ENCODE peak calls at places on chromosomes 12 and 14, in five cellular contexts. Z is PC-3, G is fibroblast of lung, L is OCI-LY7, E is IMR-90. Y is an unnamed sample.
A peak's percentile ranks its signal among the peaks of the same experiment; 100 is the strongest.

GRCh38 chr12:124248862-124249825 is 45.7 kb upstream of the RFLNA start:
- DNase-seq in Z (no peak), G (peak; percentile 56), L (no peak), E (no peak), Y (no peak)

GRCh38 chr14:80699861-80700260 is 241.7 kb downstream of the CEP128 start:
- DNase-seq in Z (no peak), G (no peak), L (no peak), E (no peak), Y (no peak)

GRCh38 chr12:6532051-6532926 is 2.0 kb upstream of the GAPDH start:
- DNase-seq in Z (peak; percentile 94), G (peak; percentile 97), L (peak; percentile 52), E (peak; percentile 99), Y (peak; percentile 95)

GRCh38 chr12:26740991-26741390 is 92.0 kb downstream of the ITPR2 start:
- DNase-seq in Z (no peak), G (no peak), L (no peak), E (no peak), Y (no peak)

GRCh38 chr12:114683709-114684097 is 272 bp downstream of the TBX3 start:
- DNase-seq in Z (no peak), G (no peak), L (no peak), E (no peak), Y (no peak)

GRCh38 chr14:36508418-36509051 is 11.5 kb downstream of the NKX2-1 start:
- DNase-seq in Z (no peak), G (no peak), L (no peak), E (no peak), Y (no peak)

GRCh38 chr14:38481939-38482678 is 226.2 kb upstream of the CLEC14A start:
- DNase-seq in Z (peak; percentile 66), G (peak; percentile 77), L (no peak), E (peak; percentile 70), Y (no peak)

GRCh38 chr12:75389706-75390105 is 1.2 kb upstream of the GLIPR1L2 start:
- DNase-seq in Z (no peak), G (peak; percentile 11), L (no peak), E (no peak), Y (no peak)

GRCh38 chr14:73424453-73424852 is 33.9 kb downstream of the NUMB start:
- DNase-seq in Z (no peak), G (no peak), L (peak; percentile 48), E (peak; percentile 36), Y (no peak)

GRCh38 chr14:58862421-58862820 is 224.7 kb downstream of the DACT1 start:
- DNase-seq in Z (no peak), G (no peak), L (no peak), E (no peak), Y (no peak)

GRCh38 chr12:112217647-112218046 is 92.3 kb downstream of the TRAFD1 start:
- DNase-seq in Z (no peak), G (no peak), L (no peak), E (no peak), Y (no peak)

GRCh38 chr12:54398995-54399793 is 14.7 kb upstream of the ZNF385A start:
- DNase-seq in Z (peak; percentile 92), G (peak; percentile 84), L (peak; percentile 76), E (peak; percentile 78), Y (peak; percentile 72)

GRCh38 chr12:9911708-9912107 is 20.5 kb downstream of the CLEC2A start:
- DNase-seq in Z (no peak), G (no peak), L (no peak), E (no peak), Y (no peak)

GRCh38 chr12:67091204-67091603 is 178.0 kb upstream of the CAND1 start:
- DNase-seq in Z (no peak), G (no peak), L (no peak), E (no peak), Y (peak; percentile 73)

GRCh38 chr12:6612247-6612646 is 5.1 kb upstream of the CHD4 start:
- DNase-seq in Z (no peak), G (no peak), L (peak; percentile 69), E (no peak), Y (no peak)

GRCh38 chr12:56224954-56225353 is 812 bp downstream of the NABP2 start:
- DNase-seq in Z (no peak), G (no peak), L (no peak), E (no peak), Y (no peak)
- H3K27ac ChIP-seq in Z (no peak overlapping the region), G (peak overlapping the region; percentile 68), L (no peak overlapping the region), E (peak overlapping the region; percentile 57), Y (no peak overlapping the region)

DNA sequence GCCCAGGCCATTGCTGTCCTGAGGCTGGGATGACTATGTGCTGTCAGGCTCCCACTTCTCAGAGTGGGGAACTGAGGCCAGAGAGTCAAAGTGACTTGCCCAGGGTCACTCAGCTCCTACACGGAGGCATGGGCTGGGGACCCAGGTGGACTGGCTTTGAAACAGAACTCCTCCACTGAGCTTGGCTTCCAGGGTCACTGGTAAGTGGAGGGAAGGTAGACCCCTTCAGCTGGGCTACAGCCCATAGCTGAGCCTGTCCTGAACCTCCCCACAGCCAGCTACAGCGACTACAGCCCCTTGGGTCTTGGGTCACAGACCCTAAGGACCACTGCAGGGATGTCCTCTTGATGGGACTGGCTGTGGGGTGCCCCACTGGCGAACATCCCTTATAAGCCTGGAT is 40.3 kb upstream of the TRAF3 start:
- DNase-seq in Z (no peak), G (no peak), L (no peak), E (no peak), Y (no peak)
- H4K20me1 ChIP-seq in Z (no peaks in the 10 kb centered on the region), G (no peaks in the 10 kb centered on the region), L (no peaks in the 10 kb centered on the region), E (no peaks in the 10 kb centered on the region), Y (no peaks in the 10 kb centered on the region)

DNA sequence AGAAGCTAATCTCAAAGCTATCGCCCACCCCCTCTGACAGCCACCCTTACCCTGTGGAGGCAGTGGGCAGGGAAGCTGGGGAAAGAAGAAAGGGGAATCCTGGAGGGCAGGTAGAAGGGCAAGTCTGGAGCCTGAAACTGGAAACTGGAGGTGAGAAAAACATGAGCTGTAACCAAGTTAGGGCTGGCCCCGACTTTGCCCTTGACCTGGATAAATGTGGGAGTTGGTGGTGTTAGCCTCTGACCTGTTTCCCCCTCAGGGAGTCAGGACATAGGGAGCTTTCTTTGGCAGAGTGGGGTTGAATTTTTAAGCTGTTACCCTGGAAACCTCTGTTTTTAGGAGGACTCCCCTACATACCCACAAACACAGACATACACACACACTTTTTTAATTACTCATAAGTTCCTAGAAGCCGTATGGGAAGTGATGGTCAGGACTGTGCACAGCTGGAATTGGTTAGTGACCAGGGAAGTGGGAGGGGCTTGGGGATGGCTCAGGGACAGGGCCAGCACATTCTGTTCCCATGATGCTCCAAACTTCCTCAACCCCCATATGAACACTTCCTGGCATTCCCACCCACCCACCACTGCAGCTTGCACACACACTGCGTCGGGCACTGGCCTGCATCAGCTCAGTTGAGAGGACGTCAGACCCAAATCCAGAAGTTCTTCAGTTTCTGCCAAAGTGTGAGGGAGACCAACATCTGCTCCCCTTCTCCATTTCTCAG is 5.0 kb upstream of the MMP19 start:
- DNase-seq in Z (peak; percentile 23), G (peak; percentile 100), L (no peak), E (peak; percentile 100), Y (peak; percentile 91)
- H3K4me3 ChIP-seq in Z (no peak overlapping the region), G (peak overlapping the region; percentile 36), L (no peak overlapping the region), E (no peak overlapping the region), Y (no peak overlapping the region)

DNA sequence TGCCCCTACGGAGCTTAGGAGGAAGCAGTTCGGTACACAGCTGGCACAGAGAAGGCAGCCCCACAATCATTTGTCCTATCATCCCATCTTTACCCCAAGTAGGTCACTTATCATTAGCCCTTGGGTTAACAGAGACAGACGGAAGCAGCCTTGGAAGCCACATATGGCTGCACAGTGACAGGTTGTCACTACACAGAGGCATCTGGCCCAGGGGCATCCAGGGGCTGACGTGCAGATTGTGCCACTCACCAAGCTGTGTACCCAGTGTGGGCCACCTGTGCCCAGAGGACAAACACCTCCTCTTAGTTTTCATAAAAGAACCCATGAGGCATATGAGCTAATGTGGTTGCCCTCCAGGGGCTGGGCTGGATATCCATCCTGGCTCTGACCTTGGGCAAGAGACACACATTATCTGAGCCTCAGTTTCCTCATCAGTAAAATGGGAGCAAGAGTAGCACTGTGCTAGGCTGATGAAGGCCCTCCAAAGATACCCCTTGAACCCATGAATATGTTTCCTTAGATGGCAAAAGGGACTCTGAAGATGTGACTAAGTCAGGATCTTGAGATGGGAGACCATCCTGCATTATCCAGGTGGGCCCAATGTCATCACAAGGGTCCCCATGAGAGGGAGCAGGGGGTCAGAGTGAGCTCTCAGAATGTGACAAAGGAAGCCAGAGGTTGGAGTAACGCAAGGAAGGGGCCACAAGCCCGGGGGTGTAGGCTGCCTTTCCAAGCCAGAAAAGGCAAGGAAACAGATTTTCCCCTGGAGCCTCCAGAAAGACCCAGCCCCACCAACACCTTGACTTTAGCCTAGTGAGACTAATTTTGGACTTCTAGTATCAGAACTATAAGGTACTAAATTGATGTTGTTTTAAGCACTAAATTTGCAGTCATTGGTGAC is 64.6 kb downstream of the C14orf132 start:
- DNase-seq in Z (no peak), G (no peak), L (no peak), E (no peak), Y (no peak)
- H3K27ac ChIP-seq in Z (no peak overlapping the region), G (peak overlapping the region; percentile 94), L (no peak overlapping the region), E (peak overlapping the region; percentile 90), Y (peak overlapping the region; percentile 53)

GRCh38 chr12:105332925-105333324 is 2.4 kb downstream of the C12orf75 start:
- DNase-seq in Z (no peak), G (no peak), L (no peak), E (no peak), Y (no peak)

GRCh38 chr12:105330283-105330937 is at the start of gene C12orf75:
- DNase-seq in Z (peak; percentile 91), G (peak; percentile 70), L (peak; percentile 95), E (peak; percentile 68), Y (peak; percentile 60)

GRCh38 chr12:105329926-105330282 is 587 bp upstream of the C12orf75 start:
- DNase-seq in Z (no peak), G (no peak), L (no peak), E (no peak), Y (no peak)

GRCh38 chr12:105330938-105331804 is 680 bp downstream of the C12orf75 start:
- DNase-seq in Z (peak; percentile 19), G (peak; percentile 23), L (peak; percentile 56), E (no peak), Y (peak; percentile 27)

DNA sequence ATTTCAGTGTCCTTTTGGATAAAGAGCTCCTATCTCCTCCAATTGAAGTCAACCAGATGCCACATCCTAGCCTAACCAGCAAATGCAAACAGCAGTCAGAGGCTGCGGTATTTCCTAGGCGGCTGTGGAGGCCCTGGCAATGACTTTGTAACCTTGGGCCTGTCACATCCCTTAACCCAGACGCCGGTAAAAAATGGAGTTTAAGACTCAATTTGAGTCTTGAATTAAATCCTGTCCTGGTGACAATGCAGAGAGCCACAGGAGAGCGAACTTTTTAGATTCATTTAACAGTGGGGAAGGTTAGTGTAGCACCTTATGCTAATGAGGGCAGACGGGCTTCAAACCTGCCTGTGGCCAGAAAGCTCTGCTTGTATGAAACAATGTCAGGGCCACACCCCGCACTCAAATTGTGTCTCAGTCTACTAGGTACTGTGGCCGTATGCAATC is 1.3 kb downstream of the C12orf75 start:
- DNase-seq in Z (peak; percentile 64), G (peak; percentile 23), L (peak; percentile 67), E (no peak), Y (no peak)
- H4K20me1 ChIP-seq in Z (no peaks in the 10 kb centered on the region), G (no peaks in the 10 kb centered on the region), L (peaks cover 31% of the 10 kb centered on the region), E (peaks cover 19% of the 10 kb centered on the region), Y (no peaks in the 10 kb centered on the region)

GRCh38 chr12:49478949-49479664 is 59.7 kb upstream of the KCNH3 start:
- DNase-seq in Z (no peak), G (no peak), L (no peak), E (no peak), Y (no peak)
- H3K4me3 ChIP-seq in Z (no peak overlapping the region), G (no peak overlapping the region), L (no peak overlapping the region), E (no peak overlapping the region), Y (no peak overlapping the region)

GRCh38 chr12:131267576-131267975 is 313.9 kb downstream of the ADGRD1 start:
- DNase-seq in Z (no peak), G (no peak), L (no peak), E (no peak), Y (no peak)
- H3K27ac ChIP-seq in Z (no peak overlapping the region), G (no peak overlapping the region), L (no peak overlapping the region), E (no peak overlapping the region), Y (no peak overlapping the region)